ENCODE peak calls at places on chromosomes 6 and 20, in four cellular contexts. J is K562, U is H1, Z is HepG2. F is an unnamed sample.
A peak's percentile ranks its signal among the peaks of the same experiment; 100 is the strongest.

GRCh38 chr20:13821876-13822275 is 37.0 kb downstream of the NDUFAF5 start:
- DNase-seq in J (no peak), Z (no peak), U (no peak), F (no peak)

GRCh38 chr20:46230811-46231282 is 77.5 kb downstream of the CDH22 start:
- DNase-seq in J (peak; percentile 50), Z (peak; percentile 25), U (peak; percentile 83), F (no peak)

GRCh38 chr6:131173680-131174079 is 38.4 kb downstream of the AKAP7 start:
- DNase-seq in Z (peak; percentile 58), U (no peak), J (no peak), F (no peak)

GRCh38 chr6:23692184-23692583 is 433.8 kb upstream of the NRSN1 start:
- DNase-seq in Z (no peak), U (no peak), J (no peak), F (no peak)

GRCh38 chr6:154397491-154398195 is 41.0 kb upstream of the IPCEF1 start:
- DNase-seq in Z (no peak), U (no peak), J (no peak), F (no peak)

GRCh38 chr6:26065952-26066380 is 21.3 kb upstream of the HFE start:
- DNase-seq in J (peak; percentile 80), Z (peak; percentile 96), U (no peak), F (peak; percentile 79)

GRCh38 chr20:56215115-56215514 is 33.4 kb upstream of the MC3R start:
- DNase-seq in U (no peak), Z (no peak), J (no peak), F (no peak)

GRCh38 chr20:20824924-20825584 is 112.6 kb upstream of the RALGAPA2 start:
- DNase-seq in Z (peak; percentile 70), J (peak; percentile 46), U (peak; percentile 83), F (no peak)

GRCh38 chr6:41786451-41787218 is 859 bp upstream of the TOMM6 start:
- DNase-seq in Z (peak; percentile 76), U (peak; percentile 95), J (peak; percentile 91), F (peak; percentile 23)

GRCh38 chr20:22796465-22797077 is 212.2 kb upstream of the FOXA2 start:
- DNase-seq in U (no peak), Z (no peak), J (no peak), F (no peak)

GRCh38 chr20:50588034-50588736 is 78.0 kb downstream of the PTPN1 start:
- DNase-seq in Z (peak; percentile 67), U (peak; percentile 99), J (peak; percentile 85), F (peak; percentile 39)

GRCh38 chr20:62739581-62740285 is 31.1 kb downstream of the NTSR1 start:
- DNase-seq in Z (no peak), U (no peak), J (no peak), F (no peak)

GRCh38 chr6:69792292-69792691 is 4.5 kb downstream of the LMBRD1 start:
- DNase-seq in J (no peak), U (no peak), Z (no peak), F (no peak)

GRCh38 chr20:38033330-38034107 is at the start of the genes RPRD1B and TTI1:
- DNase-seq in U (peak; percentile 91), J (peak; percentile 83), Z (peak; percentile 95), F (peak; percentile 80)

GRCh38 chr20:9474835-9475413 is 39.5 kb upstream of the LAMP5 start:
- DNase-seq in J (no peak), Z (no peak), U (no peak), F (no peak)

GRCh38 chr6:167980911-167981310 is 16.6 kb upstream of the KIF25 start:
- DNase-seq in J (no peak), Z (no peak), U (no peak), F (no peak)

GRCh38 chr20:17684077-17684888 is 2.2 kb upstream of the RRBP1 start:
- DNase-seq in J (no peak), Z (peak; percentile 96), U (no peak), F (no peak)

GRCh38 chr6:21871831-21872230 is 278.3 kb downstream of the SOX4 start:
- DNase-seq in J (no peak), U (no peak), Z (no peak), F (no peak)

GRCh38 chr6:75723382-75723781 is 25.7 kb upstream of the MYO6 start:
- DNase-seq in J (no peak), U (no peak), Z (no peak), F (no peak)

GRCh38 chr6:17858576-17858975 is 128.9 kb downstream of the KIF13A start:
- DNase-seq in J (no peak), Z (no peak), U (no peak), F (no peak)

GRCh38 chr6:87102296-87102695 is 7.4 kb upstream of the CGA start:
- DNase-seq in J (no peak), Z (no peak), U (no peak), F (no peak)
- TF ChIP-seq FOSL1 in J (no peak), Z (no peak), U (no peak), F (no peak)

GRCh38 chr20:52279667-52280180 is 88.1 kb upstream of the ZFP64 start:
- DNase-seq in U (no peak), Z (no peak), J (no peak), F (no peak)
- TF ChIP-seq FOSL1 in U (no peak), Z (no peak), J (no peak), F (no peak)

DNA sequence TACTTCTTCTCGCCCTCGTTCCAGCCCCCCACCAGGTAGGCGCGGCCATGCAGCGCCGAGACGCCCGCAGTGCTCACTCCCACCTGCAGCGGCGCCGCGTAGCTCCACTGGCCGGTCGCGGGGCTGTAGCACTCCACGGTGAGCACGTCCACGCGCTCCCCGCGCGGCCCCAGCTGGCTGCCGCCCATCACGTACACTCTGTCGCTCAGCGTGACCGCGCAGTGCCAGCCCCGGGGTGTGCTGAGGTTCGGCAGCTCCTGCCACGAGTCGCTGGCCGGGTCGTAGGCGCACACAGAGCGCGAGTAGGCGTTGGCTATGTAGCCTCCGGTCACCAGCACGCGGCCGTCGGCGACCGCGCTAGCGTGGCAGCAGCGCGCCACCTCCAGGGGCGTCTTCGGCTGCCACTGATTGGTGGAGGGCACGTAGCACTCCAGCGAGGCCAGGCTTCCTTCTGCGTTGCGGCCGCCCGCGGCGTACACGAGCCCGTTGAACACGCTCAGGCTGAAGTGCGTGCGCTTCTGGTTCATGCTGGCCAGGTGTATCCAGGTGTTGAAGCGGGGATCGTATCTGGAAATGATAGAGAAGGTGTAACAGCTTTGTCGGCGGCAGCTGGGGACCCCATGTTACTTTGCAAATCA is 13.7 kb downstream of the KLHL31 start:
- DNase-seq in J (no peak), Z (peak; percentile 86), U (peak; percentile 83), F (peak; percentile 88)
- TF ChIP-seq FOSL1 in J (no peak), Z (peak; percentile 52), U (no peak), F (no peak)

DNA sequence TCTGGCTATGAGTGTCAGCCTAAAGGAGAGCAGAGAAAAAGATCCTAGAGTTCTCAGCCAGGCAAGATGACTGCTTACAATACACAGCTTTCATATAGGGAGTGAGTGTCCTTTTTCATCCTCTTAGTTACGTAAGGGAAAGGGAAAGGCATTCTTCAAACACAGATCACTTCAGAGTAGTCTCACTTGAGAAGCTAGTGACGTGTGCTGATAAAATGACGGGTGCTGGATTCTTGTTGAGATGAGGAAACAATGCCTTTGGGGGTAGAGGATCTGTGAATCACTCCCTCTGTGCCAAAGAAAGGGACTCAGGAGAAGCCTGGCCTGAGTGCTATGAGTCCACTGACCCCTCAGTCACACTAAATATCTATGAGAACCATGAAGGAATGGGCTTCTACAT is 117.3 kb downstream of the QRSL1 start:
- DNase-seq in U (no peak), J (no peak), Z (peak; percentile 40), F (no peak)
- TF ChIP-seq FOSL1 in U (no peak), J (no peak), Z (no peak), F (no peak)

DNA sequence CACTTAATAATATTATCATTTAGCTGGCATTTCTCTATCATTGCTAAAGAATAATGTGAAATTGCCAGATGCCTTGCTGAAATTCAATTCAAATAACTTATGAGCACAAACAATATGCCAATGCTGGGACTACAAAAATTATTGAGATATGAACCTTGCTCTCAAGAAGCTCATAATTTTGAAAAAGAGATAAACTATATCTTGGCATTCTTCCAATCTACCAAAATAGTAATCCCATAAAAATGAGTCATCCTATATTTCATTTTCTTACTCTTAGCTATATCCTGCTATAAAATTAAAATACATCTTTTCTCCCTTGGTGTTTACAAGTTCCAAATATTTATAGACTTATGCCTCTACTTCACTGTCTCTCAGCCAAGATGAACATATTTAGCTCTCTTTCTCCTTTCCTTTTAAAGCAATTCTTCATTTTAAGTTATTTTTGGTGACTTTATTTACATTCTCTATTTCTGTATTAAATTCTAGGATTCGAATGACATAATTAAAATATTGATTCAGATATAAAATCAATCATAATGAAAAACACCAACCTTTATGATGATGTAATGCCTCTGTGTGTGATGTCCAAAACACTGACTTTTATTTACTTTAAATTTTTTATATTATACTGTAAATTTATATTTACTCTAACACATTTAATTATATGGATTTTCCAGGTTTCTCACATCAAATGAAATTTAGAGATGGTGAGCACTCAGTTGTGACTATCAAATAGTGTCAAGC is 152.6 kb downstream of the CDK19 start:
- DNase-seq in U (no peak), J (no peak), Z (no peak), F (no peak)
- TF ChIP-seq FOSL1 in U (no peak), J (no peak), Z (no peak), F (no peak)

GRCh38 chr6:11172501-11173337 is 59.7 kb downstream of the NEDD9 start:
- DNase-seq in Z (peak; percentile 66), U (peak; percentile 95), J (peak; percentile 63), F (peak; percentile 23)
- TF ChIP-seq FOSL1 in Z (no peak), U (no peak), J (no peak), F (no peak)

GRCh38 chr20:666877-667276 is 8.7 kb downstream of the SCRT2 start:
- DNase-seq in J (no peak), U (no peak), Z (no peak), F (no peak)

GRCh38 chr20:669573-669972 is 6.0 kb downstream of the SCRT2 start:
- DNase-seq in U (no peak), Z (no peak), J (no peak), F (no peak)

GRCh38 chr20:668050-668449 is 7.6 kb downstream of the SCRT2 start:
- DNase-seq in Z (no peak), U (no peak), J (no peak), F (no peak)

GRCh38 chr20:668638-669037 is 7.0 kb downstream of the SCRT2 start:
- DNase-seq in Z (no peak), J (no peak), U (no peak), F (no peak)

GRCh38 chr20:667351-668034 is 8.1 kb downstream of the SCRT2 start:
- DNase-seq in J (peak; percentile 47), U (peak; percentile 93), Z (peak; percentile 48), F (no peak)
- TF ChIP-seq FOSL1 in J (no peak), U (no peak), Z (no peak), F (no peak)